ENCODE peak calls at places on chromosome 11, in eight cellular contexts. One of them, this sample, is unnamed.

GRCh38 chr11:2466869-2467694 is 22.3 kb downstream of the KCNQ1 start:
- DNase-seq in RWPE2: peak; percentile 40
- DNase-seq in lower leg skin: no peak
- DNase-seq in MCF 10A: no peak
- DNase-seq in OCI-LY7: no peak
- DNase-seq in AG04450: no peak
- DNase-seq in suprapubic skin: no peak
- DNase-seq in fibroblast of pulmonary artery: no peak
- DNase-seq in this sample: peak; percentile 64

GRCh38 chr11:123543796-123544195 is 110.6 kb downstream of the SCN3B start:
- DNase-seq in RWPE2: no peak
- DNase-seq in lower leg skin: no peak
- DNase-seq in MCF 10A: peak; percentile 59
- DNase-seq in OCI-LY7: no peak
- DNase-seq in AG04450: no peak
- DNase-seq in suprapubic skin: no peak
- DNase-seq in fibroblast of pulmonary artery: peak; percentile 59
- DNase-seq in this sample: no peak

GRCh38 chr11:61442616-61443015 is 12.7 kb downstream of the SDHAF2 start:
- DNase-seq in RWPE2: no peak
- DNase-seq in lower leg skin: no peak
- DNase-seq in MCF 10A: no peak
- DNase-seq in OCI-LY7: no peak
- DNase-seq in AG04450: no peak
- DNase-seq in suprapubic skin: no peak
- DNase-seq in fibroblast of pulmonary artery: peak; percentile 18
- DNase-seq in this sample: no peak

GRCh38 chr11:15806217-15806616 is 550.1 kb downstream of the SOX6 start:
- DNase-seq in RWPE2: no peak
- DNase-seq in lower leg skin: no peak
- DNase-seq in MCF 10A: no peak
- DNase-seq in OCI-LY7: no peak
- DNase-seq in AG04450: no peak
- DNase-seq in suprapubic skin: no peak
- DNase-seq in fibroblast of pulmonary artery: no peak
- DNase-seq in this sample: no peak

GRCh38 chr11:65891180-65892136 is 985 bp downstream of the CCDC85B start:
- DNase-seq in RWPE2: no peak
- DNase-seq in lower leg skin: no peak
- DNase-seq in MCF 10A: peak; percentile 41
- DNase-seq in OCI-LY7: peak; percentile 83
- DNase-seq in AG04450: no peak
- DNase-seq in suprapubic skin: no peak
- DNase-seq in fibroblast of pulmonary artery: peak; percentile 59
- DNase-seq in this sample: no peak

GRCh38 chr11:3722100-3722499 is 50.9 kb upstream of the CHRNA10 start:
- DNase-seq in RWPE2: no peak
- DNase-seq in lower leg skin: no peak
- DNase-seq in MCF 10A: no peak
- DNase-seq in OCI-LY7: no peak
- DNase-seq in AG04450: no peak
- DNase-seq in suprapubic skin: no peak
- DNase-seq in fibroblast of pulmonary artery: no peak
- DNase-seq in this sample: no peak

GRCh38 chr11:33682446-33682845 is 18.2 kb downstream of the C11orf91 start:
- DNase-seq in RWPE2: no peak
- DNase-seq in lower leg skin: peak; percentile 14
- DNase-seq in MCF 10A: peak; percentile 48
- DNase-seq in OCI-LY7: no peak
- DNase-seq in AG04450: no peak
- DNase-seq in suprapubic skin: no peak
- DNase-seq in fibroblast of pulmonary artery: no peak
- DNase-seq in this sample: no peak

GRCh38 chr11:44889266-44889665 is 61.4 kb downstream of the TP53I11 start:
- DNase-seq in RWPE2: no peak
- DNase-seq in lower leg skin: no peak
- DNase-seq in MCF 10A: no peak
- DNase-seq in OCI-LY7: no peak
- DNase-seq in AG04450: no peak
- DNase-seq in suprapubic skin: no peak
- DNase-seq in fibroblast of pulmonary artery: no peak
- DNase-seq in this sample: no peak

GRCh38 chr11:35588627-35589026 is 29.6 kb upstream of the FJX1 start:
- DNase-seq in RWPE2: no peak
- DNase-seq in lower leg skin: no peak
- DNase-seq in MCF 10A: peak; percentile 33
- DNase-seq in OCI-LY7: no peak
- DNase-seq in AG04450: no peak
- DNase-seq in suprapubic skin: no peak
- DNase-seq in fibroblast of pulmonary artery: peak; percentile 70
- DNase-seq in this sample: no peak

GRCh38 chr11:77416357-77416756 is 57.5 kb downstream of the PAK1 start:
- DNase-seq in RWPE2: no peak
- DNase-seq in lower leg skin: no peak
- DNase-seq in MCF 10A: no peak
- DNase-seq in OCI-LY7: no peak
- DNase-seq in AG04450: no peak
- DNase-seq in suprapubic skin: no peak
- DNase-seq in fibroblast of pulmonary artery: no peak
- DNase-seq in this sample: no peak

GRCh38 chr11:77412814-77413213 is 61.1 kb downstream of the PAK1 start:
- DNase-seq in RWPE2: no peak
- DNase-seq in lower leg skin: no peak
- DNase-seq in MCF 10A: no peak
- DNase-seq in OCI-LY7: no peak
- DNase-seq in AG04450: no peak
- DNase-seq in suprapubic skin: no peak
- DNase-seq in fibroblast of pulmonary artery: no peak
- DNase-seq in this sample: no peak

GRCh38 chr11:77411238-77411637 is 62.7 kb downstream of the PAK1 start:
- DNase-seq in RWPE2: no peak
- DNase-seq in lower leg skin: peak; percentile 26
- DNase-seq in MCF 10A: peak; percentile 23
- DNase-seq in OCI-LY7: no peak
- DNase-seq in AG04450: no peak
- DNase-seq in suprapubic skin: peak; percentile 64
- DNase-seq in fibroblast of pulmonary artery: peak; percentile 21
- DNase-seq in this sample: no peak

GRCh38 chr11:77411717-77412441 is 62.0 kb downstream of the PAK1 start:
- DNase-seq in RWPE2: peak; percentile 74
- DNase-seq in lower leg skin: peak; percentile 82
- DNase-seq in MCF 10A: peak; percentile 90
- DNase-seq in OCI-LY7: peak; percentile 4
- DNase-seq in AG04450: peak; percentile 50
- DNase-seq in suprapubic skin: peak; percentile 86
- DNase-seq in fibroblast of pulmonary artery: peak; percentile 84
- DNase-seq in this sample: peak; percentile 87

DNA sequence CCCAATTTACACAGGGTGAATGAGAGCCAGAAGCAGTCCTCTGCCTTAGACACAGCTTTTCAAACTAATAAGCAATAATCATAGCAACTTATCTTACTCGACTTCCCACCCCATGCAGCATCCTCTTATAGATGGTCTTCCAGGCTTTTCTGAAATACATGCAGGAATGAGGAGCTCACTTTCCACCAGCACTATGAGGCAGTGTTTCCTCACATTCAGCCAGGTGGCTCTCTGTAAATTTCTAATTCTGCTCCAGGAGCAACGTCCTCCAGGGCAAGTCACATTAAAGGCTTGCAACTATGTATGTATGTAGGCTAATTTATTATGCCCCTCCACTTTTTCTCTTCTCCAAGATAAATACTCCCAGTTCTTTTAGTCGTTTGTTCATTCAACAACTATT is 60.0 kb downstream of the PAK1 start:
- DNase-seq in RWPE2: no peak
- DNase-seq in lower leg skin: no peak
- DNase-seq in MCF 10A: no peak
- DNase-seq in OCI-LY7: no peak
- DNase-seq in AG04450: no peak
- DNase-seq in suprapubic skin: no peak
- DNase-seq in fibroblast of pulmonary artery: no peak
- DNase-seq in this sample: no peak
- TF ChIP-seq CTCF in RWPE2: peak; percentile 22
- TF ChIP-seq CTCF in lower leg skin: no peak
- TF ChIP-seq CTCF in MCF 10A: no peak
- TF ChIP-seq CTCF in OCI-LY7: no peak
- TF ChIP-seq CTCF in AG04450: no peak
- TF ChIP-seq CTCF in suprapubic skin: no peak
- TF ChIP-seq CTCF in fibroblast of pulmonary artery: no peak
- TF ChIP-seq CTCF in this sample: no peak

GRCh38 chr11:23554002-23554401 is 693.7 kb upstream of the CCDC179 start:
- DNase-seq in RWPE2: no peak
- DNase-seq in lower leg skin: no peak
- DNase-seq in MCF 10A: peak; percentile 13
- DNase-seq in OCI-LY7: no peak
- DNase-seq in AG04450: no peak
- DNase-seq in suprapubic skin: no peak
- DNase-seq in fibroblast of pulmonary artery: no peak
- DNase-seq in this sample: no peak
- TF ChIP-seq CTCF in RWPE2: peak; percentile 32
- TF ChIP-seq CTCF in lower leg skin: no peak
- TF ChIP-seq CTCF in MCF 10A: peak; percentile 16
- TF ChIP-seq CTCF in OCI-LY7: peak; percentile 11
- TF ChIP-seq CTCF in AG04450: no peak
- TF ChIP-seq CTCF in suprapubic skin: no peak
- TF ChIP-seq CTCF in fibroblast of pulmonary artery: no peak
- TF ChIP-seq CTCF in this sample: no peak

DNA sequence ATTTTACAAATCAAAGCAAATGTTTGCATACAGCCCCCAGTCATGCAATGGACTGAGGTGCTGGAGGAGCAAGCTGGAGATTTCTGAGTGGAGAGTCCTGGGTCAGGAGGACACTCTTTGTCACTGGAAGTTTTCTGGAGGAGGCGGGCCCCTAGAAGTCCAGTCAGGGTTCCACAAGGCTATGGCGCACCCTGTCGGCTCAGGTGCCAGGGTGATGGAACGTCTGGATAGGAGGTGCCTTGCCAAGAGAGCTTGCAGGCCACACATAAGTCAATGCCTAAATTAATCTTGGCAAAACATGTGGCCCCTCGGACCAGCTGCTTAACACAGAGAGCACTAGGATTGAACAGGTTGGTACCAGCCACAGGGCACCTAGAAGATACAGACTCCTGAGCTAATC is 174.7 kb upstream of the CADM1 start:
- DNase-seq in RWPE2: no peak
- DNase-seq in lower leg skin: no peak
- DNase-seq in MCF 10A: no peak
- DNase-seq in OCI-LY7: no peak
- DNase-seq in AG04450: no peak
- DNase-seq in suprapubic skin: no peak
- DNase-seq in fibroblast of pulmonary artery: no peak
- DNase-seq in this sample: no peak
- TF ChIP-seq CTCF in RWPE2: no peak
- TF ChIP-seq CTCF in lower leg skin: no peak
- TF ChIP-seq CTCF in MCF 10A: no peak
- TF ChIP-seq CTCF in OCI-LY7: no peak
- TF ChIP-seq CTCF in AG04450: no peak
- TF ChIP-seq CTCF in suprapubic skin: no peak
- TF ChIP-seq CTCF in fibroblast of pulmonary artery: no peak
- TF ChIP-seq CTCF in this sample: no peak

DNA sequence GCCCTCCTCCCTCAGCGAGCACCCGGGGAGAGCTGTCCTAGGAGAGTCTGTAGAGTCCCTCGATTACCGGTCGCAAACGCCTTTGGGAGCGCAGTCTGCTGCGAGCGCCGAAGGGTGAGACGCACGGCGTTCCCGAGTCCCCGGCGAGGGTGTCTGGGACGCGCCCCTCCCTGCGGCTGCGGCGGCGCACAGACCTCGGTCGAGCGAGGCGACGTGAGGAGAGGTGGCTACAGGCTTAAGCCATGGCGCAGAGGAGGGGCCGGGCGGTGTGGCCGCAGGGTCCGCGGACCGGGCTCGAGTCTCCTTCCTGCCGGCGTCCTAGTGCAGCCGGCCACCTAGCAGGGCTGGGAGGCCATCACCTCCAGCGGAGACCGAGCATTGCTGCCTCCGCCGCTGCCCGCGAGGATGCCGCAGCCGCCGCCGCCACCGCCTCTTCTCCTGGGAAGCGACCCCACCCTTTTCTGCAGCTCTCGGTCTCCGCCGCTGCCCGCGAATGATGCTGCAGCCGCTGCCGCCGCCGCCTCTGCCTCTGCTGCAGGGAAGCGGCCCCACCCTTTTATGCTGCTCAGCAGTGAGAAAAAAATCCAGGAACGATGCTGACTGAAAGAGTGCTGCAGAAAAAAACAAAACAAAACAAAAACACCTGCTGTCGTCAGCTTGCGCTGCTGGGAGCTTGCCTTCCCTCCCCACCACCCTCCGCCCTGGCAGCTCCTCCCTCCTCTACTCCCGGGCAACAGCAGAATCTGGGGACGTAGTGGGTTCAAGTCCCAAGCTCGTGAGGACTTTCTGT is at the start of gene MAP6:
- DNase-seq in RWPE2: no peak
- DNase-seq in lower leg skin: no peak
- DNase-seq in MCF 10A: no peak
- DNase-seq in OCI-LY7: no peak
- DNase-seq in AG04450: no peak
- DNase-seq in suprapubic skin: no peak
- DNase-seq in fibroblast of pulmonary artery: no peak
- DNase-seq in this sample: no peak
- TF ChIP-seq CTCF in RWPE2: no peak
- TF ChIP-seq CTCF in lower leg skin: no peak
- TF ChIP-seq CTCF in MCF 10A: no peak
- TF ChIP-seq CTCF in OCI-LY7: no peak
- TF ChIP-seq CTCF in AG04450: no peak
- TF ChIP-seq CTCF in suprapubic skin: no peak
- TF ChIP-seq CTCF in fibroblast of pulmonary artery: no peak
- TF ChIP-seq CTCF in this sample: no peak

GRCh38 chr11:125871391-125872137 is 15.9 kb upstream of the HYLS1 start:
- DNase-seq in RWPE2: no peak
- DNase-seq in lower leg skin: no peak
- DNase-seq in MCF 10A: peak; percentile 46
- DNase-seq in OCI-LY7: peak; percentile 20
- DNase-seq in AG04450: no peak
- DNase-seq in suprapubic skin: no peak
- DNase-seq in fibroblast of pulmonary artery: peak; percentile 64
- DNase-seq in this sample: no peak
- TF ChIP-seq CTCF in RWPE2: peak; percentile 39
- TF ChIP-seq CTCF in lower leg skin: no peak
- TF ChIP-seq CTCF in MCF 10A: peak; percentile 29
- TF ChIP-seq CTCF in OCI-LY7: peak; percentile 60
- TF ChIP-seq CTCF in AG04450: peak; percentile 70
- TF ChIP-seq CTCF in suprapubic skin: no peak
- TF ChIP-seq CTCF in fibroblast of pulmonary artery: peak; percentile 82
- TF ChIP-seq CTCF in this sample: peak; percentile 78

DNA sequence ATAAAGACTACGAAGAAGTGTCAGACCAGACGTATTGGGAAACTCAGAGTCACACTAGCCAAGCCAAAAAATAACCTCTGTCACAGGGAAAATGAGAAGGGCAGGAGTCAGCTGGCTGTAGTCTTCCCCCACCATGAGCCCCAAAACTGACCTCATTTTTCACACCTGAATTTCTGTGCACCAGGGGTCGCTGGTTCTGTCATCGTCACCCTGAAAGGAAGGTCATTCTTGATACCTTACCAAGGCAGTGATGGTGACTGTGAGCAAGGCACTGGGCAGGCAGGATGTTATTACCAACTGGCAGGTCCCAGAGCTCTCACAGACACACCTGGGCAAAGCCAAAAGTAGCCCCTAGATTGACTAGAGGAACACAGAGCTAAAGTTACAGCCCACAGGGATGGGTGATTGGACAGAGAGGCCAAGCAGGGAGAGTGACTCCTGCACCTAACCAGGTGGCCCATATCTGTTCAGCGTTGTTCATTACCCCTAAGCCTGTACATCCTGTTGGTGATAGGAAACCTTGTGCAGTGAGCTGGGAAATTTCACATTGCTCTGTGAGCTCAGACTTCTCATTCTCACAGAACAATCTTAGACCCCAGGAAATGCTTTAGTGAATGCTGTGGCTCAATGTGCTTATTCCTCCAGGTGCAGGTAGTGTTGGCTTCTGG is 32.3 kb upstream of the OR56A1 start:
- DNase-seq in RWPE2: no peak
- DNase-seq in lower leg skin: no peak
- DNase-seq in MCF 10A: no peak
- DNase-seq in OCI-LY7: peak; percentile 58
- DNase-seq in AG04450: no peak
- DNase-seq in suprapubic skin: no peak
- DNase-seq in fibroblast of pulmonary artery: no peak
- DNase-seq in this sample: no peak
- TF ChIP-seq CTCF in RWPE2: no peak
- TF ChIP-seq CTCF in lower leg skin: no peak
- TF ChIP-seq CTCF in MCF 10A: no peak
- TF ChIP-seq CTCF in OCI-LY7: peak; percentile 64
- TF ChIP-seq CTCF in AG04450: no peak
- TF ChIP-seq CTCF in suprapubic skin: no peak
- TF ChIP-seq CTCF in fibroblast of pulmonary artery: no peak
- TF ChIP-seq CTCF in this sample: no peak